ENCODE peak calls at places on chromosomes 11 and 22, in six cellular contexts. O, F, Y, U, R and M are unnamed samples.

GRCh38 chr11:35040221-35040942 is 98.6 kb upstream of the CD44 start:
- DNase-seq in R (no peak), O (no peak), U (no peak), Y (peak), F (no peak), M (no peak)

GRCh38 chr11:92180226-92180625 is 44.4 kb upstream of the FAT3 start:
- DNase-seq in U (no peak), R (no peak), F (no peak), O (no peak), Y (no peak), M (no peak)

GRCh38 chr22:48937032-48937639 is 890.5 kb downstream of the BRD1 start:
- DNase-seq in O (no peak), Y (no peak), U (no peak), R (peak), F (no peak), M (no peak)

GRCh38 chr11:2471048-2471803 is 26.4 kb downstream of the KCNQ1 start:
- DNase-seq in O (no peak), R (no peak), Y (no peak), U (no peak), F (no peak), M (no peak)

GRCh38 chr11:61603667-61604066 is 22.8 kb upstream of the SYT7 start:
- DNase-seq in F (no peak), O (no peak), U (no peak), Y (no peak), R (no peak), M (no peak)

GRCh38 chr11:127195791-127196190 is 195.2 kb upstream of the KIRREL3 start:
- DNase-seq in Y (no peak), F (no peak), O (no peak), R (no peak), U (no peak), M (no peak)

GRCh38 chr22:32579533-32580220 is 105.1 kb downstream of the FBXO7 start:
- DNase-seq in R (no peak), F (peak), O (no peak), U (no peak), Y (peak), M (no peak)

GRCh38 chr22:27686534-27686933 is 115.0 kb downstream of the MN1 start:
- DNase-seq in U (no peak), R (peak), Y (peak), O (no peak), F (peak), M (no peak)

GRCh38 chr22:40193429-40194421 is 16.0 kb downstream of the TNRC6B start:
- DNase-seq in U (no peak), O (no peak), F (no peak), Y (peak), R (no peak), M (no peak)

GRCh38 chr11:33000181-33000580 is 15.5 kb upstream of the DEPDC7 start:
- DNase-seq in O (no peak), U (peak), F (no peak), Y (peak), R (no peak), M (no peak)

GRCh38 chr22:17946691-17947367 is 77.5 kb downstream of the MICAL3 start:
- DNase-seq in F (no peak), U (no peak), R (no peak), Y (no peak), O (no peak), M (no peak)

GRCh38 chr22:37907036-37907954 is 1.2 kb downstream of the MICALL1 start:
- DNase-seq in F (no peak), O (no peak), R (no peak), U (no peak), Y (peak), M (no peak)

GRCh38 chr11:36073411-36074203 is 129.7 kb downstream of the LDLRAD3 start:
- DNase-seq in O (no peak), Y (peak), F (peak), R (no peak), U (no peak), M (peak)

GRCh38 chr11:9210922-9211320 is 54.2 kb downstream of the DENND5A start:
- DNase-seq in U (no peak), Y (peak), O (no peak), R (no peak), F (no peak), M (no peak)

GRCh38 chr11:83702795-83703194 is 416.6 kb upstream of the CCDC90B start:
- DNase-seq in F (no peak), U (no peak), O (no peak), Y (no peak), R (no peak), M (no peak)

GRCh38 chr11:416051-416756 is 1.4 kb upstream of the SIGIRR start:
- DNase-seq in F (no peak), O (peak), U (no peak), Y (no peak), R (no peak), M (no peak)

GRCh38 chr22:47126344-47126811 is 363.9 kb downstream of the TBC1D22A start:
- DNase-seq in O (no peak), Y (no peak), F (no peak), U (no peak), R (peak), M (no peak)

GRCh38 chr11:68892576-68892975 is 11.1 kb downstream of the MRPL21 start:
- DNase-seq in Y (no peak), U (no peak), O (no peak), R (no peak), F (no peak), M (no peak)

GRCh38 chr11:68891356-68891948 is 12.2 kb downstream of the MRPL21 start:
- DNase-seq in Y (no peak), O (no peak), R (no peak), F (no peak), U (no peak), M (no peak)

GRCh38 chr11:68890490-68891231 is 13.0 kb downstream of the MRPL21 start:
- DNase-seq in F (peak), R (peak), U (peak), O (no peak), Y (peak), M (no peak)

GRCh38 chr11:68893282-68893681 is 10.3 kb downstream of the MRPL21 start:
- DNase-seq in F (no peak), U (no peak), O (no peak), R (no peak), Y (no peak), M (no peak)

GRCh38 chr11:68889948-68890446 is 13.6 kb downstream of the MRPL21 start:
- DNase-seq in Y (peak), F (peak), O (no peak), U (peak), R (peak), M (peak)
- H3K4me3 ChIP-seq in Y (no peak), F (no peak), O (no peak), U (no peak), R (no peak), M (no peak)

DNA sequence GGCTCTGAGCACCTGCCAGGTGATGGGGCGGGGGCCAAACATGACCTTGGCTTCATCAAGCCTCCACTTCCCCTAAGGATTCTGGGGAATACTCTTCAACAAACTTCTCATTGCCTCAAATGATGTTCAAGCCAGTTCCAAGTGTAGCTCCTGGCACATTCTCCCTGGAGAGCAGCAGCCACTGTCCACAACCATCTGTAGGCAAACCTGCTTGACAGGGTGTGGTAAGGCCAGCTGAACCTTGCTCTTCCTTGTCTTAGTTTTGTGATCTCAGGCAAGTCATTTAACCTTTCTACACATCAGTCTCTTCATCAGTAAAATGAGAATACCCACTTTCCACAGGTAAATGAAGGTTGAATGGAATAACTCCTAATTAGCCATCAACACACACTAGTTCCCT is 323.3 kb downstream of the TENM4 start:
- DNase-seq in O (no peak), U (no peak), F (no peak), Y (no peak), R (no peak), M (no peak)
- H3K4me3 ChIP-seq in O (no peak), U (no peak), F (no peak), Y (no peak), R (no peak), M (no peak)

GRCh38 chr11:123303924-123304323 is 108.9 kb upstream of the CLMP start:
- DNase-seq in Y (no peak), R (no peak), U (no peak), F (no peak), O (no peak), M (no peak)
- H3K4me3 ChIP-seq in Y (no peak), R (no peak), U (no peak), F (no peak), O (no peak), M (no peak)

GRCh38 chr11:66981976-66982578 is 7.0 kb downstream of the C11orf86 start:
- DNase-seq in O (no peak), U (peak), R (peak), F (peak), Y (peak), M (peak)
- H3K4me3 ChIP-seq in O (no peak), U (no peak), R (no peak), F (no peak), Y (no peak), M (no peak)

GRCh38 chr11:64244966-64245365 is 1.8 kb downstream of the PPP1R14B start:
- DNase-seq in U (no peak), F (no peak), Y (no peak), R (no peak), O (no peak), M (no peak)
- H3K4me3 ChIP-seq in U (peak), F (peak), Y (peak), R (peak), O (no peak), M (no peak)

GRCh38 chr22:19193879-19194278 is 15.3 kb upstream of the SLC25A1 start:
- DNase-seq in R (peak), U (no peak), F (no peak), O (no peak), Y (no peak), M (no peak)
- H3K4me3 ChIP-seq in R (no peak), U (no peak), F (no peak), O (no peak), Y (no peak), M (no peak)